ENCODE peak calls at places on chromosomes 5 and 9, in five cellular contexts. M, D, J, B and F are unnamed samples. For H3K4me1, the result is how much of the 10 kb centered on the place peaks cover.

GRCh38 chr9:91930475-91930874 is 19.6 kb downstream of the ROR2 start:
- DNase-seq in M (no peak), D (no peak), J (no peak), B (no peak), F (no peak)

GRCh38 chr9:106596984-106597383 is 266.0 kb upstream of the ZNF462 start:
- DNase-seq in M (no peak), D (no peak), J (no peak), B (no peak), F (no peak)

GRCh38 chr5:129459485-129460120 is 495 bp upstream of the ADAMTS19 start:
- DNase-seq in M (no peak), D (no peak), J (no peak), B (no peak), F (no peak)

GRCh38 chr5:59484618-59485017 is 408.9 kb downstream of the PDE4D start:
- DNase-seq in M (no peak), D (no peak), J (no peak), B (no peak), F (no peak)

GRCh38 chr5:139810341-139811075 is 14.9 kb downstream of the PSD2 start:
- DNase-seq in M (no peak), D (no peak), J (no peak), B (no peak), F (no peak)

GRCh38 chr5:1061916-1062315 is 49.9 kb downstream of the SLC12A7 start:
- DNase-seq in M (no peak), D (no peak), J (no peak), B (no peak), F (no peak)

GRCh38 chr5:170107674-170108073 is 2.0 kb downstream of the FOXI1 start:
- DNase-seq in M (no peak), D (no peak), J (no peak), B (no peak), F (no peak)

GRCh38 chr5:134249469-134250379 is 23.9 kb upstream of the PPP2CA start:
- DNase-seq in M (peak), D (no peak), J (peak), B (no peak), F (no peak)

GRCh38 chr9:94772654-94773303 is 46.3 kb downstream of the AOPEP start:
- DNase-seq in M (no peak), D (no peak), J (no peak), B (no peak), F (no peak)

GRCh38 chr9:136345281-136346156 is 18.0 kb downstream of the DNLZ start:
- DNase-seq in M (peak), D (peak), J (peak), B (no peak), F (no peak)

GRCh38 chr5:135669416-135669815 is 90.6 kb upstream of the CXCL14 start:
- DNase-seq in M (no peak), D (no peak), J (no peak), B (no peak), F (no peak)

GRCh38 chr9:34237836-34238235 is 59.0 kb downstream of the UBAP1 start:
- DNase-seq in M (no peak), D (no peak), J (no peak), B (no peak), F (no peak)

GRCh38 chr5:116343961-116344360 is 230.7 kb downstream of the SEMA6A start:
- DNase-seq in M (no peak), D (no peak), J (no peak), B (no peak), F (no peak)
- H3K4me3 ChIP-seq in M (no peak), D (no peak), J (no peak), B (no peak), F (no peak)

GRCh38 chr9:128121466-128121810 is 6.1 kb downstream of the PTGES2 start:
- DNase-seq in M (no peak), D (no peak), J (no peak), B (no peak), F (no peak)

GRCh38 chr9:128124451-128124850 is 3.1 kb downstream of the PTGES2 start:
- DNase-seq in M (peak), D (no peak), J (no peak), B (no peak), F (no peak)

GRCh38 chr9:128123451-128124080 is 4.0 kb downstream of the PTGES2 start:
- DNase-seq in M (peak), D (no peak), J (no peak), B (no peak), F (no peak)

GRCh38 chr9:128121924-128122808 is 5.4 kb downstream of the PTGES2 start:
- DNase-seq in M (peak), D (no peak), J (no peak), B (no peak), F (no peak)

GRCh38 chr9:128122809-128123175 is 4.7 kb downstream of the PTGES2 start:
- DNase-seq in M (peak), D (no peak), J (no peak), B (no peak), F (no peak)
- H3K4me1 ChIP-seq in M (under half), D (under half), J (under half), B (under half), F (under half)

GRCh38 chr5:27318701-27319100 is 280.3 kb upstream of the CDH9 start:
- DNase-seq in M (no peak), D (no peak), J (no peak), B (no peak), F (no peak)
- TF ChIP-seq POLR2A in M (no peak), D (no peak), J (no peak), B (no peak), F (no peak)

GRCh38 chr9:101484046-101484445 is 48.5 kb upstream of the ALDOB start:
- DNase-seq in M (no peak), D (no peak), J (no peak), B (no peak), F (no peak)

GRCh38 chr9:101486693-101487442 is 46.8 kb upstream of the RNF20 start:
- DNase-seq in M (peak), D (no peak), J (no peak), B (peak), F (no peak)

GRCh38 chr9:101485873-101486692 is 47.6 kb upstream of the RNF20 start:
- DNase-seq in M (peak), D (no peak), J (no peak), B (peak), F (no peak)

GRCh38 chr9:101487443-101487855 is 46.2 kb upstream of the RNF20 start:
- DNase-seq in M (no peak), D (no peak), J (no peak), B (no peak), F (no peak)
- H3K4me3 ChIP-seq in M (peak), D (no peak), J (peak), B (peak), F (peak)